ENCODE peak calls at places on chromosome 20, in four cellular contexts. One of them, this sample, is unnamed.

GRCh38 chr20:47781631-47782030 is 3.6 kb downstream of the SULF2 start:
- DNase-seq in psoas muscle: no peak
- DNase-seq in fibroblast of the aortic adventitia: no peak
- DNase-seq in AG10803: no peak
- DNase-seq in this sample: no peak

GRCh38 chr20:61359254-61359653 is 107.2 kb downstream of the CDH4 start:
- DNase-seq in psoas muscle: no peak
- DNase-seq in fibroblast of the aortic adventitia: no peak
- DNase-seq in AG10803: no peak
- DNase-seq in this sample: no peak

GRCh38 chr20:44279228-44279627 is 31.8 kb downstream of the FITM2 start:
- DNase-seq in psoas muscle: no peak
- DNase-seq in fibroblast of the aortic adventitia: peak
- DNase-seq in AG10803: peak
- DNase-seq in this sample: peak

GRCh38 chr20:17796096-17796563 is 96.4 kb downstream of the BANF2 start:
- DNase-seq in psoas muscle: peak
- DNase-seq in fibroblast of the aortic adventitia: peak
- DNase-seq in AG10803: peak
- DNase-seq in this sample: peak

GRCh38 chr20:5402903-5403531 is 86.3 kb upstream of the PROKR2 start:
- DNase-seq in psoas muscle: no peak
- DNase-seq in fibroblast of the aortic adventitia: peak
- DNase-seq in AG10803: peak
- DNase-seq in this sample: peak

GRCh38 chr20:59765599-59766177 is 161.3 kb downstream of the PHACTR3 start:
- DNase-seq in psoas muscle: no peak
- DNase-seq in fibroblast of the aortic adventitia: no peak
- DNase-seq in AG10803: no peak
- DNase-seq in this sample: no peak

GRCh38 chr20:44057698-44058675 is 129.0 kb downstream of the JPH2 start:
- DNase-seq in psoas muscle: no peak
- DNase-seq in fibroblast of the aortic adventitia: peak
- DNase-seq in AG10803: peak
- DNase-seq in this sample: no peak

GRCh38 chr20:571754-572331 is 28.3 kb upstream of the CSNK2A1 start:
- DNase-seq in psoas muscle: peak
- DNase-seq in fibroblast of the aortic adventitia: peak
- DNase-seq in AG10803: peak
- DNase-seq in this sample: no peak

GRCh38 chr20:50636601-50637539 is 54.5 kb downstream of the RIPOR3 start:
- DNase-seq in psoas muscle: no peak
- DNase-seq in fibroblast of the aortic adventitia: no peak
- DNase-seq in AG10803: peak
- DNase-seq in this sample: peak

GRCh38 chr20:50635014-50635557 is 56.3 kb downstream of the RIPOR3 start:
- DNase-seq in psoas muscle: no peak
- DNase-seq in fibroblast of the aortic adventitia: no peak
- DNase-seq in AG10803: no peak
- DNase-seq in this sample: no peak

GRCh38 chr20:50634191-50634590 is 57.2 kb downstream of the RIPOR3 start:
- DNase-seq in psoas muscle: no peak
- DNase-seq in fibroblast of the aortic adventitia: no peak
- DNase-seq in AG10803: no peak
- DNase-seq in this sample: no peak

GRCh38 chr20:50633361-50633760 is 58.0 kb downstream of the RIPOR3 start:
- DNase-seq in psoas muscle: no peak
- DNase-seq in fibroblast of the aortic adventitia: no peak
- DNase-seq in AG10803: no peak
- DNase-seq in this sample: no peak

DNA sequence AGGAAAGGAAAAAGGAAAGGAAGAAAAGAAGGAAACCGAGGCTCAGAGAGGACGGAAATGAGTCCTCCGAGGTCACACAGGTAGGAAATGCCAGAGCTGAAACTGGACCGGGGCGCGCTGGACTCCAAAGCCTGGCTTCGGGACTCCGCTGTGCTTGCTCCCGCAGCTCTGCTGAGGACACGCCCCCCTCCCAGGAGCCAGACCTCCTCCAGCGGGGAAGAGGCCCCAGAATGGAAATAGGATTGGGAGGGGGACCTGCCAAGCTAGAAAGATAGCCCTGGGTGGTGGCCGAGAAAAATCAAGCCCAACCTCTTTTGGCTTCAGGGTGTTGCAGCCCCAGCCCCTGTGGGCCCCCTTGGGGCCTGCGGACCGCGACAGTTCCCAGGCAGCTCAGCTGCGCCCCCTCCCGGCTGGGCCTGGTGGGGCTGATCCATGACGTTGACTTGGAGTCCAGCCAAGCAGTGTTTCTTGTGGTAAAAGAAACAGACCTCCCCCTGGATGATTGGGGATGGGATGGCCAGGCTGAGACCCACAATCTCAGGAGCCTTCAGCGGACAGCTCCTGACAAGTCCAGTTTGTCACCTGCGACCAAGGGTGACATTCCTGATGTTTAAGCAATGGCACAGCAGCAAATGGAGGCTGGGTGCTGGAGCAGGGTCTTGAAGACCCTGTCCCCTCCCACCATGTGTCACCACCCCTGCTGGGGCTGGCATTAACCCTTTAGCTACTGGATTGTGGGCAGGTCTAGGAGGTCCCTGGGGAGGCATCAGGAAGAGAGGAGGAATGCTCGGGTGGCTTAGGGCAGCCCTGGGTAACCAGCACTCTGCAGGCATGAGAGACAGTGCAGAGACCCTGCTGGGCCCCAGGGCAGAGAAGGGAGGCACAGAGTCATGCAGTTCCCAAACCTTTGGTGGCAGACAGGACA is 55.4 kb downstream of the RIPOR3 start:
- DNase-seq in psoas muscle: peak
- DNase-seq in fibroblast of the aortic adventitia: peak
- DNase-seq in AG10803: peak
- DNase-seq in this sample: peak
- H3K4me3 ChIP-seq in psoas muscle: peak
- H3K4me3 ChIP-seq in fibroblast of the aortic adventitia: no peak
- H3K4me3 ChIP-seq in AG10803: no peak
- H3K4me3 ChIP-seq in this sample: no peak

GRCh38 chr20:25864986-25865714 is 168.5 kb upstream of the ZNF337 start:
- DNase-seq in psoas muscle: no peak
- DNase-seq in fibroblast of the aortic adventitia: no peak
- DNase-seq in AG10803: no peak
- DNase-seq in this sample: no peak
- H3K4me3 ChIP-seq in psoas muscle: peak
- H3K4me3 ChIP-seq in fibroblast of the aortic adventitia: peak
- H3K4me3 ChIP-seq in AG10803: peak
- H3K4me3 ChIP-seq in this sample: peak

GRCh38 chr20:49293122-49293521 is 15.3 kb upstream of the ZNFX1 start:
- DNase-seq in psoas muscle: no peak
- DNase-seq in fibroblast of the aortic adventitia: no peak
- DNase-seq in AG10803: no peak
- DNase-seq in this sample: no peak
- H3K4me3 ChIP-seq in psoas muscle: no peak
- H3K4me3 ChIP-seq in fibroblast of the aortic adventitia: no peak
- H3K4me3 ChIP-seq in AG10803: no peak
- H3K4me3 ChIP-seq in this sample: no peak

DNA sequence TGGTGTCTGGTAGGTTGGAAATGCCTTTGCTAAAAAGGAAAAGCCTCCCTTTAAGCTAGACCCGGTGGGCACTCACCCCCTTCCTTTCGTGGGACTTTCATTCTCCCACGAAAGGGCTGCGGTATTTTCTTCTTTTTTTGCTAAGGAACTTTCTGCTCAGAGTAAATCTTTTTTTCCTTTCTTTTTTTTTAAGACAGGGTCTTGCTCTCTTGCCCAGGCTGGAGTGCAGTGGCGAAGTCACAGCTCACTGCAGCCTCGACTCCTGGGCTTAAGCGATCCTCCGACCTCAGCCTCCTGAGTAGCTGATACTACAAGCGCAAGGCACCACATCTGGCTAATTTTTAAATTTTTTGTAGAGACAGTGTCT is 4.0 kb downstream of the TP53TG5 start:
- DNase-seq in psoas muscle: no peak
- DNase-seq in fibroblast of the aortic adventitia: no peak
- DNase-seq in AG10803: no peak
- DNase-seq in this sample: no peak
- H3K4me3 ChIP-seq in psoas muscle: peak
- H3K4me3 ChIP-seq in fibroblast of the aortic adventitia: no peak
- H3K4me3 ChIP-seq in AG10803: peak
- H3K4me3 ChIP-seq in this sample: no peak

GRCh38 chr20:3071266-3071609 is 182 bp upstream of the OXT start:
- DNase-seq in psoas muscle: no peak
- DNase-seq in fibroblast of the aortic adventitia: no peak
- DNase-seq in AG10803: no peak
- DNase-seq in this sample: no peak
- H3K4me3 ChIP-seq in psoas muscle: peak
- H3K4me3 ChIP-seq in fibroblast of the aortic adventitia: no peak
- H3K4me3 ChIP-seq in AG10803: peak
- H3K4me3 ChIP-seq in this sample: no peak

DNA sequence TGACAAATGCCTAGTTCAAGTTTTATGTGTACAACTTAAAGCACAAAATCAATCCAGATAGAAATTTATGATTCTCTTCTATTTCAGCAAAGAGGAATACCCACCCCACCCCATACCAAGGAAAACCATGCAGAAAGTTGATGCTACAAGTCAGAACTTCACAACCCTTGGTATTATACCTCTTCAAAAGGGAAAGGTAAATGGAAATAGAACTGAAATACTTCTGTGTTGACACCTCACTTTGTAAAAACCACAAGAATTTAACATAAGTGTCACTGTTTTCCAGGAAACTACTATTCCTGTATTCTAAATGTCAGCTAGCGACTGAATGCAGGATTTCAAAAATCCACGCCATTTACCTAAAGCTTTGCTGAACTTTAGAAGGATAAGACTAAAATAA is 3.7 kb downstream of the CPNE1 start:
- DNase-seq in psoas muscle: no peak
- DNase-seq in fibroblast of the aortic adventitia: no peak
- DNase-seq in AG10803: peak
- DNase-seq in this sample: peak
- H3K4me3 ChIP-seq in psoas muscle: peak
- H3K4me3 ChIP-seq in fibroblast of the aortic adventitia: no peak
- H3K4me3 ChIP-seq in AG10803: no peak
- H3K4me3 ChIP-seq in this sample: no peak

GRCh38 chr20:62889871-62890270 is 28.2 kb upstream of the TCFL5 start:
- DNase-seq in psoas muscle: no peak
- DNase-seq in fibroblast of the aortic adventitia: no peak
- DNase-seq in AG10803: no peak
- DNase-seq in this sample: no peak
- H3K4me3 ChIP-seq in psoas muscle: no peak
- H3K4me3 ChIP-seq in fibroblast of the aortic adventitia: no peak
- H3K4me3 ChIP-seq in AG10803: no peak
- H3K4me3 ChIP-seq in this sample: no peak

GRCh38 chr20:38170914-38171300 is 5.8 kb upstream of the TGM2 start:
- DNase-seq in psoas muscle: no peak
- DNase-seq in fibroblast of the aortic adventitia: no peak
- DNase-seq in AG10803: no peak
- DNase-seq in this sample: no peak
- H3K4me3 ChIP-seq in psoas muscle: no peak
- H3K4me3 ChIP-seq in fibroblast of the aortic adventitia: no peak
- H3K4me3 ChIP-seq in AG10803: no peak
- H3K4me3 ChIP-seq in this sample: no peak

GRCh38 chr20:24535956-24536730 is 66.7 kb downstream of the SYNDIG1 start:
- DNase-seq in psoas muscle: no peak
- DNase-seq in fibroblast of the aortic adventitia: no peak
- DNase-seq in AG10803: peak
- DNase-seq in this sample: no peak

GRCh38 chr20:24534282-24534681 is 64.9 kb downstream of the SYNDIG1 start:
- DNase-seq in psoas muscle: no peak
- DNase-seq in fibroblast of the aortic adventitia: no peak
- DNase-seq in AG10803: no peak
- DNase-seq in this sample: no peak

GRCh38 chr20:24531626-24532419 is 62.4 kb downstream of the SYNDIG1 start:
- DNase-seq in psoas muscle: no peak
- DNase-seq in fibroblast of the aortic adventitia: no peak
- DNase-seq in AG10803: no peak
- DNase-seq in this sample: no peak

GRCh38 chr20:24531202-24531601 is 61.8 kb downstream of the SYNDIG1 start:
- DNase-seq in psoas muscle: no peak
- DNase-seq in fibroblast of the aortic adventitia: no peak
- DNase-seq in AG10803: no peak
- DNase-seq in this sample: no peak

GRCh38 chr20:24533449-24533848 is 64.0 kb downstream of the SYNDIG1 start:
- DNase-seq in psoas muscle: no peak
- DNase-seq in fibroblast of the aortic adventitia: no peak
- DNase-seq in AG10803: no peak
- DNase-seq in this sample: no peak
- H3K4me3 ChIP-seq in psoas muscle: no peak
- H3K4me3 ChIP-seq in fibroblast of the aortic adventitia: no peak
- H3K4me3 ChIP-seq in AG10803: no peak
- H3K4me3 ChIP-seq in this sample: no peak

DNA sequence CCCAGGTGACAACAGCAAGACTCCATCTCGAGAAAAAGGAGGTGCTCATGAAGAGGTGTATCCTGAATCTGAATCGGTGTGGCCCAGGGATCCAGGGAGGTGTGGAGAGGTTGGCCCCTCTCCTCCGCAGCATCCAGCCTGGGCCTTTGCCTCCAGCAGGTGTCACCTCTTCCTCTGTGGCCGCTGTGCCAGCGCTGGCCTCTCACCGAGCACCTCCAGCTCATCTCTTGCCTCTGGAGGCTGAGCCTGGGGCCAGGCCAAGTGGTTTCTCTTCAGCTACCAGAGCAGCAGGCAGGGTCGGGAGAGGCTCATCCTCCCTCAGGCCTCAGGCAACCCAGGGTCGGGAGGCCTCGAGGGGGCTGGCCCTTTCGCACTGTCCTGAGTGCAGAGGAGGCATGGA is 1.2 kb upstream of the COL20A1 start:
- DNase-seq in psoas muscle: no peak
- DNase-seq in fibroblast of the aortic adventitia: no peak
- DNase-seq in AG10803: no peak
- DNase-seq in this sample: no peak
- H3K4me3 ChIP-seq in psoas muscle: no peak
- H3K4me3 ChIP-seq in fibroblast of the aortic adventitia: no peak
- H3K4me3 ChIP-seq in AG10803: no peak
- H3K4me3 ChIP-seq in this sample: no peak

This sample was measured in choroid plexus epithelial cell.